ENCODE peak calls at places on chromosome X, in four cellular contexts. A, Y, T and X are unnamed samples.

GRCh38 chrX:67717571-67717970 is 173.8 kb downstream of the AR start:
- DNase-seq in A (no peak), Y (no peak), T (no peak), X (no peak)

GRCh38 chrX:133655262-133655913 is 240.1 kb upstream of the GPC4 start:
- DNase-seq in A (no peak), Y (no peak), T (no peak), X (no peak)

GRCh38 chrX:37787353-37787869 is 7.6 kb downstream of the CYBB start:
- DNase-seq in A (no peak), Y (no peak), T (peak), X (no peak)

GRCh38 chrX:114985967-114986592 is 31.3 kb downstream of the IL13RA2 start:
- DNase-seq in A (no peak), Y (no peak), T (no peak), X (no peak)

GRCh38 chrX:2261838-2262678 is 238.7 kb downstream of the DHRSX start:
- DNase-seq in A (no peak), Y (no peak), T (no peak), X (no peak)

GRCh38 chrX:68826113-68826980 is 2.5 kb upstream of the EFNB1 start:
- DNase-seq in A (no peak), Y (no peak), T (no peak), X (no peak)

GRCh38 chrX:40100141-40100536 is 2.4 kb upstream of the BCOR start:
- DNase-seq in A (peak), Y (no peak), T (peak), X (no peak)

GRCh38 chrX:111083101-111083500 is 12.9 kb upstream of the PAK3 start:
- DNase-seq in A (no peak), Y (no peak), T (no peak), X (no peak)

GRCh38 chrX:24491741-24492140 is 26.7 kb downstream of the PDK3 start:
- DNase-seq in A (no peak), Y (no peak), T (no peak), X (no peak)